ENCODE peak calls at places on chromosomes 11 and 22, in eight cellular contexts. S is GM06990, X is astrocyte of the cerebellum, Y is mesothelial cell of epicardium, D is AG09309, W is activated B cell treated with CpG ODN at 0.5 μM for 24 hours, E is omental fat pad, M is AG04450. J is an unnamed sample.

GRCh38 chr11:132427611-132428010 is 1057.2 kb downstream of the NTM start:
- DNase-seq in S (no peak), X (peak), Y (no peak), D (no peak), W (no peak), E (no peak), M (no peak), J (no peak)

GRCh38 chr11:61694971-61695706 is 14.9 kb downstream of the DAGLA start:
- DNase-seq in S (no peak), X (no peak), Y (no peak), D (no peak), W (no peak), E (no peak), M (no peak), J (peak)

GRCh38 chr22:38202437-38203089 is 769 bp downstream of the MAFF start:
- DNase-seq in S (peak), X (peak), Y (peak), D (peak), W (peak), E (peak), M (peak), J (peak)

GRCh38 chr22:23820748-23821211 is 18.0 kb downstream of the DERL3 start:
- DNase-seq in S (no peak), X (no peak), Y (no peak), D (no peak), W (no peak), E (no peak), M (no peak), J (no peak)

GRCh38 chr11:1502971-1503707 is 16.6 kb upstream of the MOB2 start:
- DNase-seq in S (no peak), X (no peak), Y (no peak), D (no peak), W (no peak), E (no peak), M (no peak), J (no peak)

GRCh38 chr22:17627961-17628303 is 617 bp downstream of the ATP6V1E1 start:
- DNase-seq in S (no peak), X (no peak), Y (no peak), D (no peak), W (no peak), E (no peak), M (no peak), J (no peak)

GRCh38 chr22:38706885-38707180 is 1.1 kb downstream of the GTPBP1 start:
- DNase-seq in S (no peak), X (no peak), Y (no peak), D (no peak), W (no peak), E (no peak), M (no peak), J (no peak)

GRCh38 chr22:28989484-28989883 is 72.1 kb downstream of the C22orf31 start:
- DNase-seq in S (no peak), X (no peak), Y (no peak), D (no peak), W (no peak), E (no peak), M (no peak), J (no peak)

GRCh38 chr11:22467741-22468140 is 129.6 kb downstream of the SLC17A6 start:
- DNase-seq in S (no peak), X (no peak), Y (no peak), D (no peak), W (no peak), E (no peak), M (no peak), J (no peak)

GRCh38 chr11:76086713-76087635 is 119.3 kb downstream of the WNT11 start:
- DNase-seq in S (no peak), X (no peak), Y (no peak), D (peak), W (no peak), E (no peak), M (peak), J (no peak)

GRCh38 chr11:8719260-8720190 is 36.9 kb downstream of the RPL27A start:
- DNase-seq in S (no peak), X (no peak), Y (no peak), D (peak), W (no peak), E (no peak), M (peak), J (peak)

GRCh38 chr11:134843735-134844134 is 431.7 kb upstream of the B3GAT1 start:
- DNase-seq in S (no peak), X (no peak), Y (peak), D (no peak), W (no peak), E (no peak), M (no peak), J (no peak)

GRCh38 chr11:130585545-130585944 is 137.1 kb downstream of the ADAMTS15 start:
- DNase-seq in S (no peak), X (peak), Y (no peak), D (no peak), W (no peak), E (no peak), M (no peak), J (no peak)

GRCh38 chr11:88059326-88059725 is 115.9 kb downstream of the RAB38 start:
- DNase-seq in S (no peak), X (peak), Y (no peak), D (no peak), W (no peak), E (no peak), M (no peak), J (no peak)

GRCh38 chr11:97557399-97557798 is 1167.6 kb downstream of the JRKL start:
- DNase-seq in S (no peak), X (no peak), Y (no peak), D (no peak), W (no peak), E (no peak), M (no peak), J (no peak)

GRCh38 chr11:36254739-36255138 is 34.5 kb downstream of the COMMD9 start:
- DNase-seq in S (no peak), X (no peak), Y (no peak), D (no peak), W (no peak), E (no peak), M (no peak), J (no peak)

GRCh38 chr11:111205622-111206385 is 39.7 kb upstream of the POU2AF2 start:
- DNase-seq in S (no peak), X (no peak), Y (no peak), D (no peak), W (no peak), E (no peak), M (no peak), J (no peak)

DNA sequence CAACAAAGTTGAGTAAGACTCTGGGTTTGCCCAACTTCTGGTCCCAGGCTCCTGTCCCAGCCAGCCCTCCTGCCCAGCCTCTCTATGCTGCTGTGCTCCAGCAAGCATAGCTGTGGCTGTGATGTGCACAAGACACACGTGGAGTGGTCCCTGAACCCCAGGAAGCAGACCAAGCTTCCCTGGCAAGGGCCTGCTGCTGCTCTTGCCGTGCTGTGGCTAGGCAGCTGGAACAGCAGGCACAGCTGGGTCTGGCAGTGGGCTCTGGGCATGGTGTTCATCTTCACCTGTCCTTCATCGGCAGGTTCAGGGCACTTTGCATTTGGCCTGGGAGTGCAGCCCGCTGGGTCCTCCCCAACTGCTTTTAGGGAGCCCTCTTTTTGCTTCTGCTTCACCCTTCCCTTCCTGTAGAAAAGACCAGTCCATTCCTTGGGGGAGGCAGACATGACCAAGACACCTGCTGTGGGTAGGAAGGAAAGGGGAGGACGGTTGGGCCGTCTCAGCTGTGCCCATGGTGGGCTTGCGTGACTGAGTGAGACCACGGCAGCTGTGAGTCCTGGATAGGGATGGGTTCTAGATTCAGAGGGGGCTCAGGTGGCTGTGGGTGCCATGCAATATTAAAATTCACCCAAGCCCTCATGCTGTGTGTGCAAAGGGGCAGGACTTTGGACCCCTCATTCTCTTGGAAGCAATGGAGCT is 26.1 kb upstream of the ETS1 start:
- DNase-seq in S (no peak), X (no peak), Y (no peak), D (no peak), W (no peak), E (no peak), M (no peak), J (no peak)
- TF ChIP-seq CTCF in S (no peak), X (no peak), Y (no peak), D (no peak), W (no peak), E (no peak), M (no peak), J (no peak)

DNA sequence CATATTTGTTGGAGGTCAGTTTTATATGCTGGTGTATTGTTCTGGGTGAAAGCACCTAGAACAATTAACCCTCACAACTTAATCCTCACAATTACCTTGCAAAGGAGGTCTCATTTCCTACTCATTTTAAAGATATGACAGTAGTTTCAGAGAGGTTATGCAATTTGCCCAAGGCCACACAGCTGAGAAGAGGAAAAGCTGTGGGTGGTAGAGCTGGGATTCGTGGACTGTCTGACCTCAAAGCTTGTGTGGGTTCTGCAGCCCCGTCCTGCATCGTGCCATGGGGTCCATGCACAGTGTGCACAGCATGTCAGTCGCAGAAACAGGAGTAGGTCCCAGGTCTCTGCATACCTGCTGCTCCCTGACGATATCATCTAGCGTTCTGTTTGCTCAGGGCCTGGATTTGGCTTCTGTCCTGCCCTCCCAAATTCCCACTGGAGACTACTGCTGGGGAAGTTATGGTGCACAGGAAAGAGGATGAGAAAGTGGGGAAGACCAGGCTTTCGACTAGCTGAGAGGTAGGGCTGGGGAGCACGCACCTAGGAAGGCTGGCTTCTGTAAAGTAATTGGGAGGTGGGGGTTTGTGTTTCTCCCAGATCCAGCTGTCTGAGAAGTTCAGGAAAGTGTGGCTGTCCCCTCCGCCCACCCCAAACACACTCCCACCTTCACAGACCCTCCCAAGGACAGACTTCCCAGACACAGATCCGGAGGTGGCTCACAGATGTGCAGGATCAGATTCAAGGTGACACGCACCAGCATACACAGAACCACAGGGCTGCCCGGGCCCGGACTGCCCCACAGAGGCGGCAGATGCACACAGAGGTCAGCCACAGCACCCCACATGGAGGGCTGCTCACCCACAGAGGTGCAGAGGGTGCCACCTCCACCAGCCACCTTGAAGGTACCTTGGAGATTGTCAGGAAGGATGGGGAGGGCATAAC is 2.0 kb downstream of the BACE1 start:
- DNase-seq in S (no peak), X (no peak), Y (no peak), D (no peak), W (no peak), E (no peak), M (no peak), J (no peak)
- TF ChIP-seq CTCF in S (no peak), X (no peak), Y (no peak), D (no peak), W (no peak), E (no peak), M (no peak), J (no peak)

GRCh38 chr22:43228330-43228729 is 41.4 kb upstream of the TTLL12 start:
- DNase-seq in S (no peak), X (no peak), Y (no peak), D (no peak), W (no peak), E (no peak), M (no peak), J (peak)
- TF ChIP-seq CTCF in S (peak), X (peak), Y (no peak), D (peak), W (no peak), E (no peak), M (peak), J (peak)

DNA sequence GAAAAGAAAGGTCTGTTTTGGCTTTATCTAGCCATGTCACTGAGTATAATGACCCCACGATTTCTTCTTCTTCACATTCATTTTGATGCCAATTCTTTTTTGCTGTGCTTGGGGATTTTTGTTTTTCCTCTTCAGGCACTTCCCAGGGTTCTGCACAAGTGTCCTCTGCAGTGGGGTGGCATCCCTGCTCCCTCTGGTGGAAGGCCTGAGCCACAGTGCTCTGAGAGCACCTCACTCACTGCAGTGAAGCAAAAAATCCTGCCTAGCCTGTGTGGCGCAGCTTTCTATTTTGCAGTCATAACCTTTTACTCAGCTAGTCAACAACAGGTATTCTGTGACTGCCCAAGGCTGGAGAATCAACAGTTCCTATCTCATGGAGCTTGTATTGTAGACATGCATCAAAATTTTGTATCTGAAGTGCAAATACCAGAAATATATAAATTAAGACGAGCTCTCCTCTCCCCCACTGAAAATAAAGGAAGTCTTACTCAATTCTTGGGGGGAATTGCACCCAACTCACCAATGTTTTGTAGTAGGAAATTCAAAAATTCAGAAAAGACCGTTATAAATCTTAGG is 153.3 kb downstream of the NCAM1 start:
- DNase-seq in S (no peak), X (peak), Y (peak), D (peak), W (no peak), E (no peak), M (no peak), J (peak)
- TF ChIP-seq CTCF in S (peak), X (peak), Y (peak), D (peak), W (no peak), E (no peak), M (peak), J (peak)

GRCh38 chr22:50141891-50142363 is 28.6 kb upstream of the PANX2 start:
- DNase-seq in S (no peak), X (no peak), Y (no peak), D (no peak), W (no peak), E (no peak), M (peak), J (no peak)
- TF ChIP-seq CTCF in S (peak), X (peak), Y (no peak), D (no peak), W (no peak), E (no peak), M (peak), J (no peak)